ENCODE peak calls at places on chromosomes 3 and 15, in six cellular contexts. One of them, this sample, is unnamed.

GRCh38 chr3:31721709-31722108 is 189.0 kb downstream of the STT3B start:
- DNase-seq in gastrocnemius medialis: no peak
- DNase-seq in cardiac muscle cell: no peak
- DNase-seq in SK-N-SH: no peak
- DNase-seq in heart left ventricle: no peak
- DNase-seq in HL-60: no peak
- DNase-seq in this sample: no peak

GRCh38 chr3:31980530-31981205 is 394 bp downstream of the OSBPL10 start:
- DNase-seq in gastrocnemius medialis: no peak
- DNase-seq in cardiac muscle cell: peak
- DNase-seq in SK-N-SH: peak
- DNase-seq in heart left ventricle: peak
- DNase-seq in HL-60: peak
- DNase-seq in this sample: no peak

GRCh38 chr3:45365060-45365459 is 23.3 kb upstream of the LARS2 start:
- DNase-seq in gastrocnemius medialis: no peak
- DNase-seq in cardiac muscle cell: no peak
- DNase-seq in SK-N-SH: no peak
- DNase-seq in heart left ventricle: no peak
- DNase-seq in HL-60: no peak
- DNase-seq in this sample: no peak

GRCh38 chr3:48306860-48307530 is 26.5 kb downstream of the SPINK8 start:
- DNase-seq in gastrocnemius medialis: no peak
- DNase-seq in cardiac muscle cell: no peak
- DNase-seq in SK-N-SH: no peak
- DNase-seq in heart left ventricle: no peak
- DNase-seq in HL-60: peak
- DNase-seq in this sample: no peak

GRCh38 chr3:68972358-68972979 is 40.1 kb upstream of the TAFA4 start:
- DNase-seq in gastrocnemius medialis: no peak
- DNase-seq in cardiac muscle cell: peak
- DNase-seq in SK-N-SH: peak
- DNase-seq in heart left ventricle: peak
- DNase-seq in HL-60: peak
- DNase-seq in this sample: no peak

GRCh38 chr3:4413467-4413866 is 53.6 kb downstream of the SUMF1 start:
- DNase-seq in gastrocnemius medialis: no peak
- DNase-seq in cardiac muscle cell: no peak
- DNase-seq in SK-N-SH: no peak
- DNase-seq in heart left ventricle: no peak
- DNase-seq in HL-60: no peak
- DNase-seq in this sample: no peak

GRCh38 chr3:192916455-192917257 is 1.0 kb downstream of the MB21D2 start:
- DNase-seq in gastrocnemius medialis: peak
- DNase-seq in cardiac muscle cell: peak
- DNase-seq in SK-N-SH: peak
- DNase-seq in heart left ventricle: peak
- DNase-seq in HL-60: peak
- DNase-seq in this sample: peak

GRCh38 chr3:123584284-123584987 is 417 bp downstream of the HACD2 start:
- DNase-seq in gastrocnemius medialis: peak
- DNase-seq in cardiac muscle cell: peak
- DNase-seq in SK-N-SH: peak
- DNase-seq in heart left ventricle: peak
- DNase-seq in HL-60: no peak
- DNase-seq in this sample: no peak

GRCh38 chr3:186361612-186362408 is at the start of gene DGKG:
- DNase-seq in gastrocnemius medialis: peak
- DNase-seq in cardiac muscle cell: peak
- DNase-seq in SK-N-SH: peak
- DNase-seq in heart left ventricle: peak
- DNase-seq in HL-60: peak
- DNase-seq in this sample: peak

GRCh38 chr3:100717637-100718487 is 8.6 kb downstream of the TFG start:
- DNase-seq in gastrocnemius medialis: no peak
- DNase-seq in cardiac muscle cell: no peak
- DNase-seq in SK-N-SH: no peak
- DNase-seq in heart left ventricle: no peak
- DNase-seq in HL-60: no peak
- DNase-seq in this sample: no peak

GRCh38 chr3:130925628-130926027 is 31.7 kb downstream of the ATP2C1 start:
- DNase-seq in gastrocnemius medialis: no peak
- DNase-seq in cardiac muscle cell: no peak
- DNase-seq in SK-N-SH: no peak
- DNase-seq in heart left ventricle: no peak
- DNase-seq in HL-60: peak
- DNase-seq in this sample: no peak

GRCh38 chr3:85864896-85865295 is 906.1 kb downstream of the CADM2 start:
- DNase-seq in gastrocnemius medialis: no peak
- DNase-seq in cardiac muscle cell: peak
- DNase-seq in SK-N-SH: no peak
- DNase-seq in heart left ventricle: no peak
- DNase-seq in HL-60: no peak
- DNase-seq in this sample: no peak

GRCh38 chr15:81023483-81024264 is 23.0 kb downstream of the TLNRD1 start:
- DNase-seq in gastrocnemius medialis: peak
- DNase-seq in cardiac muscle cell: no peak
- DNase-seq in SK-N-SH: no peak
- DNase-seq in heart left ventricle: peak
- DNase-seq in HL-60: peak
- DNase-seq in this sample: peak

GRCh38 chr3:188955919-188956318 is 215.9 kb upstream of the TPRG1 start:
- DNase-seq in gastrocnemius medialis: peak
- DNase-seq in cardiac muscle cell: no peak
- DNase-seq in SK-N-SH: no peak
- DNase-seq in heart left ventricle: no peak
- DNase-seq in HL-60: no peak
- DNase-seq in this sample: no peak

GRCh38 chr15:23402544-23402943 is 44.5 kb downstream of the GOLGA6L2 start:
- DNase-seq in gastrocnemius medialis: no peak
- DNase-seq in cardiac muscle cell: no peak
- DNase-seq in SK-N-SH: no peak
- DNase-seq in heart left ventricle: no peak
- DNase-seq in HL-60: no peak
- DNase-seq in this sample: no peak

GRCh38 chr3:128491071-128491899 is 1.7 kb downstream of the GATA2 start:
- DNase-seq in gastrocnemius medialis: no peak
- DNase-seq in cardiac muscle cell: no peak
- DNase-seq in SK-N-SH: no peak
- DNase-seq in heart left ventricle: no peak
- DNase-seq in HL-60: no peak
- DNase-seq in this sample: no peak

GRCh38 chr3:150216041-150216811 is 191.9 kb upstream of the TSC22D2 start:
- DNase-seq in gastrocnemius medialis: peak
- DNase-seq in cardiac muscle cell: peak
- DNase-seq in SK-N-SH: peak
- DNase-seq in heart left ventricle: peak
- DNase-seq in HL-60: no peak
- DNase-seq in this sample: peak

DNA sequence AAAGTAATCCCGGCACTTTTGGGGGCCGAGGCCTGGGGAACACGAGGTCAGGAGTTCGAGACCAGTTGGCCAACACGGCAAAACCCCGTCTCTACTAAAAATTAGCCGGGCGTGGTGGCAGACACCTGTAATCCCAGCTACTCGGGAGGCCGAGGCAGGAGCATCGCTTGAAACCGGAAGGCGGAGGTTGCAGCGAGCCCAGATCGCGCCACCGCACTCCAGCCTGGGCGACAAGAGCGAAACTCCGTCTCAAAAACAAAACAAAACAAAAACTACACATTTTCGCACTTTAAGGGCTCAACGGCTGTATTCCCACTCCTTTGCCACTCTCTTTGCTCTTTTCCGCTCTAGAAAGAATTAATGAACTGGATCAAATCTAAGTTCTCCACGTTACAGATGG is 763 bp upstream of the TRNT1 start:
- DNase-seq in gastrocnemius medialis: no peak
- DNase-seq in cardiac muscle cell: no peak
- DNase-seq in SK-N-SH: no peak
- DNase-seq in heart left ventricle: no peak
- DNase-seq in HL-60: no peak
- DNase-seq in this sample: no peak
- H3K4me3 ChIP-seq in gastrocnemius medialis: peak
- H3K4me3 ChIP-seq in cardiac muscle cell: peak
- H3K4me3 ChIP-seq in SK-N-SH: peak
- H3K4me3 ChIP-seq in heart left ventricle: peak
- H3K4me3 ChIP-seq in HL-60: peak
- H3K4me3 ChIP-seq in this sample: peak

DNA sequence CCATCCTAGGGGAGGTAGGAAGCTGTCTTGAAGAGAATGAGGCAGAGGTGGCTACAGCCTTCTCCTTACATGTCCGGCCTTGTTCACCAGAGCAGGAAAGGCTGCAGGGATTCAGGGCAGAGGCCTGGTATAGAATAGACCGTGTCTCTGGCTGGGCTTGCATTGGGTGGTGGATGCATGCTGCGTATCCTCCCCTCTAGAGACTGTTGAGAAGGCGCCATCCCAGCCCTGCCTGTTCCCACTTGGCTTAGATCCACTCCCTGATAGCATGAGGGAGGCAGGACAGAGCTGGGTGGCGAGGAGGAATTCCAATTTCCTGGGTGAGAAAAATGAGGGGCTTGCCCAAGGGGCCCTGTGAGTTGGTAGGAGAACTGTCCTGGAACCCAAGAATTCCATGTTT is 57.5 kb downstream of the CORO2B start:
- DNase-seq in gastrocnemius medialis: no peak
- DNase-seq in cardiac muscle cell: no peak
- DNase-seq in SK-N-SH: no peak
- DNase-seq in heart left ventricle: no peak
- DNase-seq in HL-60: no peak
- DNase-seq in this sample: no peak
- H3K27ac ChIP-seq in gastrocnemius medialis: no peak
- H3K27ac ChIP-seq in cardiac muscle cell: no peak
- H3K27ac ChIP-seq in SK-N-SH: no peak
- H3K27ac ChIP-seq in heart left ventricle: no peak
- H3K27ac ChIP-seq in HL-60: no peak
- H3K27ac ChIP-seq in this sample: no peak

GRCh38 chr3:14601692-14602005 is 49.9 kb upstream of the CCDC174 start:
- DNase-seq in gastrocnemius medialis: no peak
- DNase-seq in cardiac muscle cell: no peak
- DNase-seq in SK-N-SH: no peak
- DNase-seq in heart left ventricle: no peak
- DNase-seq in HL-60: no peak
- DNase-seq in this sample: no peak

GRCh38 chr3:14600856-14601610 is 50.5 kb upstream of the CCDC174 start:
- DNase-seq in gastrocnemius medialis: no peak
- DNase-seq in cardiac muscle cell: no peak
- DNase-seq in SK-N-SH: no peak
- DNase-seq in heart left ventricle: no peak
- DNase-seq in HL-60: no peak
- DNase-seq in this sample: no peak

GRCh38 chr3:14602804-14603644 is 48.5 kb upstream of the CCDC174 start:
- DNase-seq in gastrocnemius medialis: no peak
- DNase-seq in cardiac muscle cell: peak
- DNase-seq in SK-N-SH: peak
- DNase-seq in heart left ventricle: no peak
- DNase-seq in HL-60: no peak
- DNase-seq in this sample: no peak

GRCh38 chr3:14600075-14600474 is 51.5 kb upstream of the CCDC174 start:
- DNase-seq in gastrocnemius medialis: no peak
- DNase-seq in cardiac muscle cell: no peak
- DNase-seq in SK-N-SH: no peak
- DNase-seq in heart left ventricle: no peak
- DNase-seq in HL-60: no peak
- DNase-seq in this sample: no peak

GRCh38 chr3:14602006-14602803 is 49.4 kb upstream of the CCDC174 start:
- DNase-seq in gastrocnemius medialis: no peak
- DNase-seq in cardiac muscle cell: no peak
- DNase-seq in SK-N-SH: peak
- DNase-seq in heart left ventricle: no peak
- DNase-seq in HL-60: no peak
- DNase-seq in this sample: no peak
- H3K4me3 ChIP-seq in gastrocnemius medialis: peak
- H3K4me3 ChIP-seq in cardiac muscle cell: peak
- H3K4me3 ChIP-seq in SK-N-SH: peak
- H3K4me3 ChIP-seq in heart left ventricle: no peak
- H3K4me3 ChIP-seq in HL-60: no peak
- H3K4me3 ChIP-seq in this sample: peak

GRCh38 chr3:52688266-52688665 is 2.4 kb downstream of the GNL3 start:
- DNase-seq in gastrocnemius medialis: no peak
- DNase-seq in cardiac muscle cell: no peak
- DNase-seq in SK-N-SH: no peak
- DNase-seq in heart left ventricle: no peak
- DNase-seq in HL-60: no peak
- DNase-seq in this sample: no peak
- H3K27ac ChIP-seq in gastrocnemius medialis: no peak
- H3K27ac ChIP-seq in cardiac muscle cell: no peak
- H3K27ac ChIP-seq in SK-N-SH: no peak
- H3K27ac ChIP-seq in heart left ventricle: no peak
- H3K27ac ChIP-seq in HL-60: no peak
- H3K27ac ChIP-seq in this sample: no peak

DNA sequence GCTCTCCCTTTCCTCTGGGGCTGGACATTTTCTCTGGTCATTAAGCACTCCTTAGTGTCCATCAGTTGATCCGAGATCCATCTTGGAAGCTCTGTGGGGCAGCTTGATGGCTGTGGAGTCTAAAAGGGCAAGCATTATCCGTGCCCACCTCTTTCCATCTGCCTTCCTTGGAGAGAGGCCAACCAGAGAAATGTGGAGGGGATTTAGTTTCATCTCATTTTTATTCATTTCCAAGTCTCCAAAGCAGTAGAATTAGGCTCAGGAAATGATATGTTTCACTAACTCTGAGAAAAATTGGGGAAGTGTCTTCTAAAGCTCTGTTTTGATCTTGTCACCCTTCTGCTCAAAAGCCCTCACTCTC is 95.9 kb upstream of the KLHL25 start:
- DNase-seq in gastrocnemius medialis: no peak
- DNase-seq in cardiac muscle cell: no peak
- DNase-seq in SK-N-SH: no peak
- DNase-seq in heart left ventricle: no peak
- DNase-seq in HL-60: no peak
- DNase-seq in this sample: no peak
- H3K4me3 ChIP-seq in gastrocnemius medialis: no peak
- H3K4me3 ChIP-seq in cardiac muscle cell: no peak
- H3K4me3 ChIP-seq in SK-N-SH: no peak
- H3K4me3 ChIP-seq in heart left ventricle: no peak
- H3K4me3 ChIP-seq in HL-60: no peak
- H3K4me3 ChIP-seq in this sample: no peak

DNA sequence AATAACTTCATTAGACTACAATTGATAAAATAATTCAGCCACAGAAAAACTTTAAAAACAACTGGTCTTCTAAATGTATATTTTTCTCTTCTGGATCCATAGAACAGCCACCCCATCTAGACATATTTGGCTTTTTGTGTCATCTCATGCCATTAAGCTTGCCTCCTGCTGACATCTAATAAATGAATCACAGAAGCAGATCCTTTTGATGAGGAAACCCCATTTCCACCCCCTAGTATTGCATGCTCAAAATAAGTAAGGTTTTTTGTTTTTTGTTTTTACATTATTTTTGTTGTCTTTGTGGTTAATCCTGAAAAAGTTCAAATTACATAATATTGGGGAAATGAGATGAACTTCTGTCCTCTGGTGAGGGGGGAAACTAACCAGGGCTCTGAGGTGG is 94.8 kb downstream of the DUT start:
- DNase-seq in gastrocnemius medialis: no peak
- DNase-seq in cardiac muscle cell: no peak
- DNase-seq in SK-N-SH: no peak
- DNase-seq in heart left ventricle: no peak
- DNase-seq in HL-60: no peak
- DNase-seq in this sample: no peak
- H3K27ac ChIP-seq in gastrocnemius medialis: no peak
- H3K27ac ChIP-seq in cardiac muscle cell: no peak
- H3K27ac ChIP-seq in SK-N-SH: peak
- H3K27ac ChIP-seq in heart left ventricle: no peak
- H3K27ac ChIP-seq in HL-60: no peak
- H3K27ac ChIP-seq in this sample: no peak

This sample was measured in right atrium auricular region.